ENCODE peak calls at places on chromosome 18, in ten cellular contexts. D, M, J, L, Q, P, G, A, H and S are unnamed samples.

GRCh38 chr18:34122724-34123334 is 101.9 kb downstream of the NOL4 start:
- DNase-seq in D (no peak), M (peak), J (peak), L (no peak), Q (peak), P (peak), G (peak), A (peak), H (peak), S (peak)

GRCh38 chr18:55228191-55228590 is 268.9 kb upstream of the CCDC68 start:
- DNase-seq in D (no peak), M (no peak), J (no peak), L (no peak), Q (peak), P (no peak), G (no peak), A (peak), H (no peak), S (no peak)

GRCh38 chr18:34848695-34849094 is 138.6 kb downstream of the DTNA start:
- DNase-seq in D (no peak), M (no peak), J (no peak), L (no peak), Q (no peak), P (no peak), G (no peak), A (no peak), H (no peak), S (no peak)

GRCh38 chr18:10057808-10058791 is 144.3 kb downstream of the VAPA start:
- DNase-seq in D (no peak), M (peak), J (no peak), L (no peak), Q (peak), P (no peak), G (peak), A (peak), H (peak), S (no peak)

GRCh38 chr18:47601608-47602272 is 328.7 kb downstream of the SMAD2 start:
- DNase-seq in D (no peak), M (no peak), J (no peak), L (no peak), Q (no peak), P (no peak), G (no peak), A (no peak), H (no peak), S (no peak)

GRCh38 chr18:49055787-49056186 is 105.0 kb upstream of the SMAD7 start:
- DNase-seq in D (peak), M (no peak), J (no peak), L (peak), Q (peak), P (no peak), G (peak), A (peak), H (peak), S (peak)

GRCh38 chr18:42187611-42188378 is 232.8 kb downstream of the PIK3C3 start:
- DNase-seq in D (no peak), M (no peak), J (no peak), L (no peak), Q (no peak), P (no peak), G (no peak), A (no peak), H (no peak), S (no peak)

GRCh38 chr18:44895176-44895798 is 214.6 kb downstream of the SETBP1 start:
- DNase-seq in D (no peak), M (no peak), J (no peak), L (no peak), Q (peak), P (no peak), G (peak), A (peak), H (peak), S (peak)

GRCh38 chr18:79523738-79524180 is 128.0 kb downstream of the NFATC1 start:
- DNase-seq in D (no peak), M (no peak), J (peak), L (no peak), Q (peak), P (no peak), G (no peak), A (no peak), H (no peak), S (peak)

GRCh38 chr18:43797347-43797746 is 520.1 kb upstream of the SYT4 start:
- DNase-seq in D (no peak), M (no peak), J (no peak), L (no peak), Q (no peak), P (no peak), G (no peak), A (no peak), H (no peak), S (no peak)

GRCh38 chr18:57276720-57277284 is 75.6 kb upstream of the ST8SIA3 start:
- DNase-seq in D (no peak), M (no peak), J (no peak), L (no peak), Q (no peak), P (no peak), G (no peak), A (no peak), H (no peak), S (no peak)